ENCODE peak calls at places on chromosomes 7 and 10, in five cellular contexts. H is WTC11, D is HepG2, T is GM12878, G is K562. P is an unnamed sample.

GRCh38 chr7:27686315-27686714 is 23.6 kb upstream of the HIBADH start:
- DNase-seq in H (no peak), D (peak; percentile 72), G (no peak), T (no peak), P (no peak)

GRCh38 chr7:157284229-157285014 is 52.4 kb upstream of the DNAJB6 start:
- DNase-seq in T (no peak), D (no peak), G (no peak), H (no peak), P (no peak)

GRCh38 chr10:86261933-86262665 is 104.5 kb downstream of the GRID1 start:
- DNase-seq in D (peak; percentile 5), H (peak; percentile 66), T (peak; percentile 21), G (peak; percentile 14), P (peak; percentile 67)

GRCh38 chr10:86403183-86403797 is 36.7 kb upstream of the GRID1 start:
- DNase-seq in T (no peak), D (peak; percentile 46), H (no peak), G (no peak), P (no peak)

GRCh38 chr7:28572321-28573058 is 160.2 kb downstream of the CREB5 start:
- DNase-seq in D (no peak), T (no peak), H (no peak), G (no peak), P (no peak)

GRCh38 chr10:103852189-103852711 is 3.1 kb downstream of the SH3PXD2A start:
- DNase-seq in H (no peak), G (no peak), T (no peak), D (no peak), P (no peak)

GRCh38 chr10:60905580-60905979 is 38.4 kb downstream of the RHOBTB1 start:
- DNase-seq in H (no peak), G (no peak), T (no peak), D (no peak), P (no peak)

GRCh38 chr10:77820349-77820748 is 106.2 kb downstream of the DLG5 start:
- DNase-seq in G (no peak), H (no peak), T (no peak), D (no peak), P (no peak)

GRCh38 chr7:155815332-155816191 is 3.3 kb upstream of the SHH start:
- DNase-seq in H (peak; percentile 90), T (no peak), G (peak; percentile 81), D (no peak), P (peak; percentile 96)

GRCh38 chr7:80253237-80253636 is 118.6 kb downstream of the GNAI1 start:
- DNase-seq in T (no peak), H (no peak), G (no peak), D (no peak), P (no peak)

GRCh38 chr7:12831024-12831423 is 143.6 kb downstream of the ARL4A start:
- DNase-seq in T (no peak), H (no peak), D (no peak), G (no peak), P (no peak)

GRCh38 chr10:24951201-24952145 is 933 bp downstream of the PRTFDC1 start:
- DNase-seq in H (peak; percentile 58), D (no peak), G (peak; percentile 25), T (no peak), P (peak; percentile 56)
- TF ChIP-seq ATF2 in H (no peak), D (no peak), G (no peak), T (no peak), P (no peak)

DNA sequence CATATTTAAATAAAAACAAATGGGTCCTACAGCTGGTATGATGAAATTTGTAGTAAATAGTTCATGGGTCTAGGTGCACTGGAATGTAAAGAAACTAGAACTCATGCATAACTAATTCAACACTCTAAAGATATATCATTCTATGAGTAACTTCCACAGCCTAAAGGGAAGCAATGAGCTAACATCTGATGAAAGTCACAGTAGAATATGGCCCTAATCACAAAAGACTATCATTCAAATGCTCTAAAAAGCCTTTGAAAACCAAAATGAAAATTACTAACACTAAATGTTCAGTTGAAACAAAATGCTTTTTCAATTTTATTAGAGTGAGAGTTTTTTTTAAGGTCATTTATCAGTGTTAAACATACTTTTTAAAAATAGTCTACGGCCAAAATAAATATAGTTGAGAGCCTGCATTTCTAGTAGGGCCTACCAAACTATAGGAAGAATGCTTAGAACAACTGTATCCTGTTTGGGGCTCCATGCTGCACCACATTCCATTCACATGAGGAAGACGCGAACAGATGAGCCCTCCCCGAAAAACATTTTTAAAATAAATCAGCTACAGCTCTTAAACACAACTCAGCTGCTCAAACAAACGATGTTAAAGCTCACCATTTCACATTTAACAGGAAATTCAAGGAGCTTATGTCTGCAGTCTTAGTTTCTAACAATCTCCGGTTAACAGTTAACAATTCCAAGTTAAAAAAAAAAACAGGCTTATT is 134.4 kb downstream of the NRBF2 start:
- DNase-seq in G (peak; percentile 39), D (peak; percentile 71), H (no peak), T (no peak), P (no peak)
- TF ChIP-seq ATF2 in G (no peak), D (no peak), H (no peak), T (peak; percentile 43), P (peak; percentile 61)

GRCh38 chr7:158394936-158395335 is 192.7 kb downstream of the PTPRN2 start:
- DNase-seq in H (peak; percentile 87), T (no peak), G (peak; percentile 89), D (no peak), P (peak; percentile 98)
- TF ChIP-seq ATF2 in H (no peak), T (no peak), G (no peak), D (no peak), P (no peak)

DNA sequence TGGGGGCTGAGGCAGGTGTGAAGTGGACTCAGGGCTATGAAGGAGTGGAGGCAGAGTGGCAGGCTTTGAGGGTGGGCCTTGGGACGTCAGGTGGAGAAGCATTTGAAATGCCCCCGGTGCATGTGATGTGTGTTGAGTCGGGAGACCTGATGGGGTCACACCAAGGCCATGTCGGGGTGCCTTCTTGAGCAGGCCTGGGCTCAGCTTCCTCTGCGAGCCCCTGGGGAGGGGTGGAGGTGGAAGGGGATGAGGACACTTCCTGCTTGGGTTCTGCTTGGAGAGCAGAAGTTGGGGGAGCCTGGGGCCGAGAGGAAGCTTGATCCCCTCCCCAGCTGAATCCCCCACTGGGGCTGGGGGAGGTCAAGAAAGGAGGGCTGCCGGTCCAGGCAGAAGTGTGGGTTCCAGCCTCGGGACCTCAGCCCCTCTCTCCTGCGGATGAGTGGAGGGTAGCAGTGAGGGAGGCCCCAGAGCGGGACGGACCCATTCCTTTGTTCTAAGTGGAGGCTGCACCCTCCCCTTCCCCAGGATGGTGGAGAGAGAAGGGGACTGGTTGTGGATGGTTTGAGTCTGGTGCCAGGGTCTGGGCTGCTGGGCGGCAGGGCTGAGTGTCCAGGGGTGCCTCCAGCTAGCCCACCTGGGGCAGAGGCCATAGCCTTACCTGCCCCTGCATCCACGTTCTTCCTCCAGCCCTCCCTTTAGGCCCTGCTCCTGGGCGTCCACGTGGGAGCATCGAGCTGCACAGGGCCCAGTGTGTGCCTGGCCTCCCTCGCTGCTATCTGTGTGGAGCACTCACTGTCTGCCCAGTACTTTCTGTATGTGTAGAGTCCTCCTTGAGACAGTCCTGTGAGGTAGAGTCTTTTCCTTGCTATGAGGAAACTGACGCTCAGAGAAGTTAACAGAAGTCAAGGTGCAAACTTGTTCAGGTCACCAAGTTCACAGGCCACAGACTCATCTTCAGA is 36.7 kb downstream of the PRF1 start:
- DNase-seq in H (no peak), T (no peak), G (no peak), D (no peak), P (no peak)
- TF ChIP-seq ATF2 in H (no peak), T (no peak), G (no peak), D (no peak), P (no peak)

GRCh38 chr10:87575851-87576250 is 71.2 kb downstream of the MINPP1 start:
- DNase-seq in H (no peak), D (no peak), G (no peak), T (no peak), P (no peak)

GRCh38 chr10:87578160-87578559 is 73.5 kb downstream of the MINPP1 start:
- DNase-seq in D (no peak), T (no peak), H (no peak), G (no peak), P (no peak)

GRCh38 chr10:87578799-87579401 is 74.2 kb downstream of the MINPP1 start:
- DNase-seq in T (no peak), G (no peak), D (no peak), H (no peak), P (no peak)

DNA sequence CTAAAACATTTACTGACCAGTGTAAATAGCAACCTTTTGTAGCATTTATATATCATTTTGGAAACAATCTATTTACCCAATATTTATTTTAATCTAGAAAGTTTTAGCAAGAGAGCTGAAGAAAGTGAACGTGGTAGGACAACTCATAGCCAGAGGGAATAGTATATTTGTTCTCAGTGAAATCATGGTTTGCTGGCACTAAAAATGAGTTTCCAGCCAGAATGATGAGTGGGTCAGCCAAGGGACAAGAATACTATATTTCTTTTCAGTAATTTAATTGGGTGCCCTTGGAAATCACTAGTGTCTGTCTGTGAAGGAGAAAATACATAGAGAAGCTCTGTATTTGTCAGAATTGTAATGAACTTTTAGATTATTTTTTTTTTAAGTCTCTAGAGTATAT is 74.9 kb downstream of the MINPP1 start:
- DNase-seq in D (no peak), G (no peak), H (no peak), T (no peak), P (no peak)
- TF ChIP-seq ATF2 in D (no peak), G (no peak), H (no peak), T (no peak), P (no peak)

GRCh38 chr7:26398436-26399308 is 107.0 kb downstream of the SNX10 start:
- DNase-seq in T (peak; percentile 91), H (peak; percentile 56), D (no peak), G (peak; percentile 84), P (no peak)
- TF ChIP-seq ATF2 in T (peak; percentile 80), H (no peak), D (no peak), G (no peak), P (no peak)

DNA sequence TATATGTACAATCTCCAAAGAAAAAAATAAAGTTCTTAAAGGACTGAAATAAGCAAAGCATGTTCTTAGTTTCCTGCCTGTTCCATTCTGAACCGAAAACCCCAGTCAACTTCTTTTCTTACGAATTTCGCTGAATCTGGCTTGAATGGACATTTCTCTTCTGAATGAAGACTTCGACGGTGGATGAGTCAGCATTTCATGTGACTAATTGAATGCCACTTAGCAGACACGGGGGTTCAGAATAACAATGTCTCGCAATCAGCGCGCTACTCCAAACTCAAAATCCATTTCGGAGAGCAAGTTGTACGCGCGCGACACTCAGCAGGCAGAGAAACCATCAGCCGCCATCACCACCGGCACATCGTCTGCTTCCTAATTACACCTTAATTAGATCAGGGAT is 239.0 kb upstream of the KLF6 start:
- DNase-seq in D (no peak), T (no peak), G (no peak), H (no peak), P (no peak)
- TF ChIP-seq ATF2 in D (no peak), T (no peak), G (no peak), H (no peak), P (no peak)

GRCh38 chr7:23000597-23001360 is 13.2 kb downstream of the HYCC1 start:
- DNase-seq in H (no peak), G (no peak), T (no peak), D (no peak), P (no peak)

GRCh38 chr7:22995011-22995410 is 18.9 kb downstream of the HYCC1 start:
- DNase-seq in G (no peak), D (no peak), T (no peak), H (no peak), P (no peak)

GRCh38 chr7:22997871-22998515 is 15.9 kb downstream of the HYCC1 start:
- DNase-seq in G (no peak), D (no peak), H (no peak), T (no peak), P (no peak)

GRCh38 chr7:22992874-22993840 is 20.8 kb downstream of the HYCC1 start:
- DNase-seq in T (peak; percentile 65), G (no peak), D (no peak), H (no peak), P (no peak)

GRCh38 chr7:22996470-22996869 is 17.5 kb downstream of the HYCC1 start:
- DNase-seq in H (no peak), D (no peak), G (no peak), T (no peak), P (no peak)
- TF ChIP-seq ATF2 in H (no peak), D (no peak), G (no peak), T (no peak), P (no peak)